ENCODE peak calls at places on chromosomes 6 and 20, in five cellular contexts. Z, E, H, J and G are unnamed samples.

GRCh38 chr6:18307006-18307405 is 42.7 kb upstream of the DEK start:
- DNase-seq in Z (no peak), E (no peak), H (no peak), J (no peak), G (no peak)

GRCh38 chr6:40324206-40324605 is 263.0 kb downstream of the LRFN2 start:
- DNase-seq in Z (no peak), E (no peak), H (no peak), J (no peak), G (no peak)

GRCh38 chr6:108166664-108167448 is 1.0 kb downstream of the NR2E1 start:
- DNase-seq in Z (no peak), E (no peak), H (peak), J (no peak), G (no peak)

GRCh38 chr20:15257471-15257870 is 920.1 kb upstream of the FLRT3 start:
- DNase-seq in Z (no peak), E (no peak), H (no peak), J (no peak), G (no peak)

GRCh38 chr6:12353731-12354130 is 63.6 kb downstream of the EDN1 start:
- DNase-seq in Z (no peak), E (no peak), H (no peak), J (no peak), G (no peak)

GRCh38 chr6:127481081-127481480 is 21.9 kb upstream of the KIAA0408 start:
- DNase-seq in Z (no peak), E (no peak), H (no peak), J (no peak), G (no peak)

GRCh38 chr6:11851405-11851804 is 72.8 kb upstream of the ADTRP start:
- DNase-seq in Z (no peak), E (no peak), H (no peak), J (no peak), G (peak)

GRCh38 chr6:137866200-137866913 is 702 bp upstream of the TNFAIP3 start:
- DNase-seq in Z (peak), E (peak), H (no peak), J (peak), G (peak)

GRCh38 chr20:34075647-34076046 is 36.4 kb downstream of the EIF2S2 start:
- DNase-seq in Z (no peak), E (no peak), H (no peak), J (no peak), G (no peak)

GRCh38 chr20:57260065-57260958 is 6.1 kb downstream of the BMP7 start:
- DNase-seq in Z (no peak), E (no peak), H (no peak), J (no peak), G (no peak)

GRCh38 chr6:77561768-77562314 is 91.0 kb upstream of the MEI4 start:
- DNase-seq in Z (no peak), E (no peak), H (no peak), J (no peak), G (no peak)

GRCh38 chr6:33426590-33427563 is 7.0 kb downstream of the SYNGAP1 start:
- DNase-seq in Z (peak), E (no peak), H (peak), J (no peak), G (no peak)

GRCh38 chr6:134421496-134421895 is 103.6 kb upstream of the SGK1 start:
- DNase-seq in Z (no peak), E (no peak), H (no peak), J (no peak), G (no peak)

GRCh38 chr6:109984410-109984809 is 6.3 kb downstream of the GPR6 start:
- DNase-seq in Z (no peak), E (no peak), H (no peak), J (no peak), G (no peak)

GRCh38 chr6:97656706-97657350 is 373.8 kb upstream of the MMS22L start:
- DNase-seq in Z (no peak), E (no peak), H (no peak), J (no peak), G (no peak)

GRCh38 chr6:13488015-13488895 is 855 bp upstream of the GFOD1 start:
- DNase-seq in Z (peak), E (no peak), H (peak), J (no peak), G (no peak)

GRCh38 chr20:40397483-40397882 is 291.6 kb downstream of the MAFB start:
- DNase-seq in Z (no peak), E (no peak), H (no peak), J (no peak), G (no peak)

GRCh38 chr6:130717657-130718056 is 109.5 kb upstream of the SMLR1 start:
- DNase-seq in Z (no peak), E (no peak), H (no peak), J (no peak), G (no peak)

GRCh38 chr20:41005361-41005729 is 23.3 kb upstream of the TOP1 start:
- DNase-seq in Z (no peak), E (peak), H (no peak), J (no peak), G (peak)

GRCh38 chr20:64161595-64162238 is 2.5 kb upstream of the MYT1 start:
- DNase-seq in Z (peak), E (no peak), H (peak), J (peak), G (no peak)

GRCh38 chr6:11711644-11711993 is 67.0 kb downstream of the ADTRP start:
- DNase-seq in Z (no peak), E (no peak), H (peak), J (peak), G (no peak)

GRCh38 chr20:40754372-40754943 is 65.4 kb upstream of the MAFB start:
- DNase-seq in Z (no peak), E (no peak), H (no peak), J (no peak), G (no peak)

GRCh38 chr6:30091577-30092381 is 16.2 kb upstream of the RNF39 start:
- DNase-seq in Z (no peak), E (no peak), H (no peak), J (no peak), G (peak)

GRCh38 chr20:46399401-46399800 is 7.0 kb downstream of the ELMO2 start:
- DNase-seq in Z (no peak), E (no peak), H (no peak), J (no peak), G (no peak)